ENCODE peak calls at places on chromosomes 12 and 14, in six cellular contexts. M is B cell, R is ovary, F is A549, U is AG09309, J is mammary epithelial cell. L is an unnamed sample.
A peak's percentile ranks its signal among the peaks of the same experiment; 100 is the strongest.

GRCh38 chr14:100147181-100147631 is 12.2 kb downstream of the DEGS2 start:
- DNase-seq in J (no peak), R (no peak), M (peak; percentile 80), U (no peak), F (no peak), L (no peak)

GRCh38 chr14:104917992-104918391 is 6.7 kb upstream of the PLD4 start:
- DNase-seq in U (no peak), R (no peak), M (no peak), J (no peak), F (no peak), L (no peak)

GRCh38 chr12:120062976-120063579 is 53.5 kb downstream of the RAB35 start:
- DNase-seq in F (no peak), M (no peak), R (no peak), U (no peak), J (no peak), L (no peak)

GRCh38 chr12:62700091-62700490 is 233.5 kb downstream of the MON2 start:
- DNase-seq in M (no peak), R (no peak), U (no peak), J (no peak), F (no peak), L (no peak)

GRCh38 chr12:25585021-25585523 is 32.0 kb upstream of the LMNTD1 start:
- DNase-seq in J (peak; percentile 89), R (peak; percentile 67), F (no peak), U (peak; percentile 65), M (no peak), L (no peak)

GRCh38 chr12:27900920-27901879 is 71.3 kb downstream of the PTHLH start:
- DNase-seq in U (no peak), F (no peak), J (no peak), R (no peak), M (no peak), L (no peak)

GRCh38 chr14:95993768-95994592 is 45.2 kb upstream of the C14orf132 start:
- DNase-seq in R (peak; percentile 11), U (peak; percentile 4), F (peak; percentile 52), M (peak; percentile 22), J (peak; percentile 11), L (peak; percentile 27)

GRCh38 chr12:20220339-20220738 is 148.0 kb upstream of the PDE3A start:
- DNase-seq in R (no peak), M (no peak), J (no peak), U (no peak), F (peak; percentile 56), L (no peak)

GRCh38 chr12:104381721-104382480 is 74.8 kb upstream of the CHST11 start:
- DNase-seq in J (peak; percentile 62), F (peak; percentile 86), R (peak; percentile 73), M (peak; percentile 75), U (no peak), L (peak; percentile 68)

GRCh38 chr14:63375772-63376171 is 57.0 kb upstream of the GPHB5 start:
- DNase-seq in J (peak; percentile 63), M (no peak), U (peak; percentile 1), F (no peak), R (no peak), L (no peak)

GRCh38 chr12:52126605-52127578 is 47.4 kb downstream of the SMIM41 start:
- DNase-seq in J (no peak), F (no peak), U (no peak), M (no peak), R (peak; percentile 57), L (no peak)

DNA sequence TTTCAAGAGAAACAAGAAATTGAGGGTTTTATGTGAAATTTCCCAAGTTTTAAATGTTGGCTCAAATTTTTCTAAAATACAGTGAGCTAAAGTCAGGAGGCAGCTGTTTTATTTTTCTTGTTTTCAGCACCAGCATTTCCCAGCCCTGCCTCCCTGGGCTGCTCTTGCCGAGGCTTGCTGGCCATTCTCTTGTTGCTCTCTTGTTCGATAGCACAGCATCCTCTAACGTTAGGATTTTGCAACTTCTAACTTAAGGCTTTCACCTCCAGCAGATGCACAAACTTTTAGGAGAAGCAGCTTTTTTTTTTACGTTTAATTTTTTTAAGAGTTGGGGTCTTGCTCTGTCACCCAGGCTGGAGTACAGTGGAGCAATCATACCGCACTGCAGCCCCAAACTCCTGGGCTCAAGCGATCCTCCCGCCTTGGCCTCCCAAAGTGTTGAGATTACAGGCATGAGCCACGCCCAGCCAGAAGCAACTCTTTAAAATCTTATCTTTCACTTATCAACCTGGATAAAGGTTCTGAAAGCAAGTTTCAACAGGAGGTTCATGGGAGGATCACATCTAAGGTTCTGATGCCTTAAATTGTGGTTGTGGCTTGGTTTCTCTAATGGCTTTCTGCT is 40.2 kb downstream of the B4GALNT3 start:
- DNase-seq in R (no peak), U (no peak), M (no peak), J (no peak), F (no peak), L (no peak)
- TF ChIP-seq CTCF in R (no peak), U (no peak), M (no peak), J (no peak), F (no peak), L (no peak)

GRCh38 chr14:31781578-31781977 is 220.4 kb downstream of the NUBPL start:
- DNase-seq in R (no peak), M (no peak), F (peak; percentile 26), U (no peak), J (peak; percentile 5), L (no peak)

GRCh38 chr14:31792726-31793125 is 231.5 kb downstream of the NUBPL start:
- DNase-seq in F (no peak), M (no peak), U (no peak), R (no peak), J (peak; percentile 39), L (no peak)

GRCh38 chr14:31785574-31785973 is 224.4 kb downstream of the NUBPL start:
- DNase-seq in R (no peak), U (no peak), M (no peak), F (no peak), J (no peak), L (no peak)

GRCh38 chr14:31788340-31788739 is 227.1 kb downstream of the NUBPL start:
- DNase-seq in J (no peak), R (no peak), M (no peak), U (no peak), F (peak; percentile 1), L (no peak)

GRCh38 chr14:31787377-31787776 is 226.2 kb downstream of the NUBPL start:
- DNase-seq in J (peak; percentile 28), F (peak; percentile 50), R (no peak), U (no peak), M (no peak), L (no peak)
- TF ChIP-seq CTCF in J (peak; percentile 24), F (peak; percentile 13), R (no peak), U (no peak), M (no peak), L (no peak)

GRCh38 chr14:102498005-102498677 is 11.4 kb downstream of the ANKRD9 start:
- DNase-seq in R (no peak), U (no peak), M (peak; percentile 9), F (peak; percentile 32), J (no peak), L (no peak)
- TF ChIP-seq CTCF in R (no peak), U (peak; percentile 14), M (no peak), F (peak; percentile 21), J (peak; percentile 4), L (peak; percentile 24)

DNA sequence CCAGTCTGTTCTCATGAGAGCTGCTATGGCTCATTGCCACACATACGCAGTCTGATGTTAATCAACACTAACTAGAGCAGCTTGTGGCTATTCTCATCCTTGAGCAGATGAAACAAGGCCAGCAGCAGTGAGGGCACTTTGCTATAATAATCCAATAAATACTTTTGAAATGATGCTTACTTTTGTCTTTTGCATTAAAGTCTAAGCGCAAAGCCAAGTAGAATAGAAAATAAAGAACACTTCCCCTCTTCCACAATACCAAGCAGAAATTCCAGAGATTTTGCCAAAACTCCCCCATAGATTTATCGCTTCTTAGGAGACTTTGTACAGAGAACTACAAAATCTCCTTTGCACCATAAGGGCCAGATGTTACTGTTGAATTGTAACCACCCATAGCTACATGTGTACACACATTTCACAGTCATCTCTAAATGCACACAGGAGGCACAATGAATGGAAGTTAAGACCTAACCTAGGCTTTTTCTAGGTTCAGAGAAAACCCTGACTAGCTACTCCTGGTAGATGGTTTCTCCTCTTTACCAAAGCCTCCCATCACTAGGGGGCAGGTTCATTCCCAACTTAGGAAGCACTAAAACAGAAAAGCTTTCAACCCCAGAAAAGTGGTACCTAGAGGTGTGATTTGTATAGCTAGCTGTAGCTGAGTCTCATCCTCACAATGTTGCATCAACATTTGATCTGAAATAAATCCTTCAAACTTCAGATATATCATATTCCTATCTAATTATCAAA is 119.3 kb downstream of the HMGA2 start:
- DNase-seq in F (no peak), R (no peak), M (no peak), U (peak; percentile 74), J (no peak), L (no peak)
- TF ChIP-seq CTCF in F (no peak), R (no peak), M (no peak), U (peak; percentile 42), J (no peak), L (no peak)

GRCh38 chr14:61300209-61300608 is 19.1 kb upstream of the TMEM30B start:
- DNase-seq in F (no peak), J (no peak), U (no peak), R (no peak), M (no peak), L (no peak)
- TF ChIP-seq CTCF in F (no peak), J (no peak), U (no peak), R (no peak), M (no peak), L (no peak)